ENCODE peak calls at places on chromosomes 4 and X, in eight cellular contexts. A is MM.1S, P is PC-3, Q is breast epithelium, S is prostate gland, B is cardiac muscle cell, G is WERI-Rb-1, Y is ascending aorta. F is an unnamed sample. For H3K27me3, the result is how much of the 10 kb centered on the place peaks cover.

GRCh38 chrX:74395556-74395955 is 25.7 kb upstream of the SLC16A2 start:
- DNase-seq in A (no peak), P (no peak), Q (no peak), S (no peak), B (no peak), G (no peak), Y (no peak), F (no peak)

GRCh38 chrX:77953708-77954107 is 15.7 kb downstream of the PGAM4 start:
- DNase-seq in A (no peak), P (peak), Q (no peak), S (peak), B (no peak), G (no peak), Y (no peak), F (no peak)

GRCh38 chr4:103996637-103997036 is 276.9 kb upstream of the TACR3 start:
- DNase-seq in A (no peak), P (peak), Q (no peak), S (peak), B (peak), G (peak), Y (no peak), F (peak)

GRCh38 chr4:90215286-90215685 is 88.1 kb downstream of the CCSER1 start:
- DNase-seq in A (peak), P (peak), Q (no peak), S (no peak), B (no peak), G (no peak), Y (no peak), F (no peak)

GRCh38 chrX:39609941-39610340 is 487.8 kb downstream of the BCOR start:
- DNase-seq in A (no peak), P (no peak), Q (no peak), S (no peak), B (no peak), G (no peak), Y (no peak), F (no peak)

GRCh38 chr4:73381214-73381613 is 22.9 kb upstream of the ALB start:
- DNase-seq in A (no peak), P (no peak), Q (no peak), S (no peak), B (no peak), G (no peak), Y (no peak), F (no peak)

GRCh38 chr4:536351-536972 is 37.5 kb downstream of the PIGG start:
- DNase-seq in A (no peak), P (no peak), Q (peak), S (no peak), B (no peak), G (no peak), Y (no peak), F (no peak)

GRCh38 chrX:20143539-20143938 is 1.9 kb upstream of the EIF1AX start:
- DNase-seq in A (peak), P (no peak), Q (no peak), S (no peak), B (no peak), G (no peak), Y (no peak), F (no peak)

GRCh38 chr4:10097906-10098769 is 18.5 kb downstream of the WDR1 start:
- DNase-seq in A (no peak), P (no peak), Q (no peak), S (no peak), B (no peak), G (no peak), Y (no peak), F (no peak)

GRCh38 chr4:71498002-71498401 is 159.2 kb downstream of the SLC4A4 start:
- DNase-seq in A (no peak), P (peak), Q (no peak), S (peak), B (no peak), G (no peak), Y (no peak), F (no peak)

GRCh38 chr4:87853108-87853507 is 20.3 kb downstream of the MEPE start:
- DNase-seq in A (peak), P (peak), Q (no peak), S (no peak), B (peak), G (no peak), Y (no peak), F (peak)

GRCh38 chr4:159070742-159071141 is 32.1 kb upstream of the RAPGEF2 start:
- DNase-seq in A (no peak), P (peak), Q (no peak), S (no peak), B (no peak), G (no peak), Y (no peak), F (no peak)

GRCh38 chr4:19857405-19857804 is 394.3 kb upstream of the SLIT2 start:
- DNase-seq in A (no peak), P (no peak), Q (no peak), S (no peak), B (no peak), G (no peak), Y (no peak), F (no peak)

DNA sequence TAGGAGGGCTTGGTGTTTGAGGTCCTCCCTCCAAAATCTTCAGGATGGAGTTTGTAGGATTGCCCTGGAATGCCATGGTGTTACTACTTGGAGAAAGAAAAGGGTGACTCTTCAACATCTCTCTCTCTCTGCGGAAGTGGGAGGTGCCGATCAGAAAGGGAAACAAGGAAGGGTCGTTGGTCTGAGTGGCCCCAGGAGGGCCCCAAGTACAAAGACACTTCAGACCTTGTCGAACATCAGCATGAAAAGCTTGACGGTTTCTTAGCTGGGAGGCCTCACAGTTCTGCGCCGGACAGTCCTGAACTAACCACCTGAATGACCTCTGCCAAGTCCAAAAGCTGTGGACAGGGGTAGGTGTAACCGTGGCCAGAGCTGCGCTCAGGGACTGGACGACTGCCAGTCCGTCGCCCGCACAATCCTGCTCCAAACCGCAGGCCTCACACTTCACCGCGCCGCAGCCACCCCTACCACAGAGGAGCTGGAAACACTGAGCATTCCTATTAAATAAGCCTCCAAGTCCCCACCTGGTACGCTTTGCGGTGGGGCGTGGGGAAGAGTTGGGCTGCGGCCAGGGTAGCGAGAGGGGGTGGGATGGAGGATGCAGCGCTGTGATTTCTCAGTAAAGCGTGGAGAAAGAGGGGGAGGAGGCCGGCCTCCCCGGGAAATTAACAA is 540 bp upstream of the GSX2 start:
- DNase-seq in A (no peak), P (no peak), Q (no peak), S (no peak), B (no peak), G (no peak), Y (no peak), F (peak)
- H3K27me3 ChIP-seq in A (half or more), P (half or more), Q (half or more), S (half or more), B (half or more), G (half or more), Y (under half), F (half or more)

GRCh38 chr4:41865981-41866798 is 69.0 kb upstream of the TMEM33 start:
- DNase-seq in A (no peak), P (no peak), Q (no peak), S (no peak), B (no peak), G (no peak), Y (no peak), F (peak)

GRCh38 chr4:41866799-41867677 is 68.2 kb upstream of the TMEM33 start:
- DNase-seq in A (no peak), P (no peak), Q (no peak), S (no peak), B (peak), G (no peak), Y (no peak), F (peak)

DNA sequence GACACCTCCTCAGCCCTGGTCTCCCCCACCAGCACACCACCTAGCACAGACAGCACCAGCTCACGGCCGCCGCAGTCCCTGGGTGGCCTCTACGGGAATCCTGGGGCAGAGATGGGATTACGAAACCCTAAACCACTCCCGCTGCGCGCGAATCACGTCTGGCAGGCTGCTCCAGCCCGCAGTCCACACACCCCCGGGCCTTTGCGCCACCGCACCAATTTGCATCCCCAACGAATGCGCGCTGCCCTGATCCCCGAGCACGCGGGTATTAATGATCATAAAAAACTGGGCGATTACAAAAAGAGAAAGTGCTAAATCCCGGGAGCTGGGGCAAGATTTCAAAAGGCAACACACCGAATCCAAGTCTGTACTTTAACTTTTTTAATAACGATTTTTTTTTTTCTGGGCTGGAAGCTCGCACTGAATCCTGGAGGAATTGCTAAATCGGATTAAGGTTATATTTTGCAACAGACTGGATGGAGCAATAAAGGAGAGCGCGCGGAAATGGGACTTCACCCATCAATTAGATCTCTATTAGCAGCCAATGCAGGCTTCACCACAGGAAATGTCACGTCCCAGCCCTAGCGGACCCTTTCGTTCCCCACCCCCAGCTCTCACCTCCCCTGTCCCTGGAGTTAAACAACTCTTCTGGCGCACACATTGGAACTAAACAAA is 69.8 kb upstream of the TMEM33 start:
- DNase-seq in A (no peak), P (no peak), Q (no peak), S (no peak), B (no peak), G (no peak), Y (no peak), F (peak)
- H3K27me3 ChIP-seq in A (under half), P (under half), Q (under half), S (under half), B (half or more), G (under half), Y (under half), F (half or more)

GRCh38 chr4:168622600-168622999 is 125.7 kb downstream of the PALLD start:
- DNase-seq in A (no peak), P (no peak), Q (no peak), S (no peak), B (no peak), G (no peak), Y (no peak), F (no peak)

GRCh38 chr4:168618577-168619265 is 121.9 kb downstream of the PALLD start:
- DNase-seq in A (no peak), P (peak), Q (no peak), S (no peak), B (no peak), G (no peak), Y (no peak), F (no peak)

GRCh38 chr4:168621806-168622589 is 125.1 kb downstream of the PALLD start:
- DNase-seq in A (no peak), P (no peak), Q (no peak), S (no peak), B (no peak), G (no peak), Y (no peak), F (no peak)

GRCh38 chr4:168623011-168623410 is 126.2 kb downstream of the PALLD start:
- DNase-seq in A (no peak), P (no peak), Q (no peak), S (no peak), B (no peak), G (no peak), Y (no peak), F (no peak)

GRCh38 chr4:168619266-168619631 is 122.4 kb downstream of the PALLD start:
- DNase-seq in A (no peak), P (peak), Q (no peak), S (no peak), B (peak), G (no peak), Y (no peak), F (no peak)
- H3K27me3 ChIP-seq in A (under half), P (under half), Q (under half), S (under half), B (under half), G (under half), Y (under half), F (under half)

GRCh38 chrX:108735680-108736508 is 469 bp downstream of the IRS4 start:
- DNase-seq in A (no peak), P (no peak), Q (no peak), S (no peak), B (peak), G (no peak), Y (no peak), F (peak)
- H3K27me3 ChIP-seq in A (under half), P (half or more), Q (half or more), S (under half), B (half or more), G (half or more), Y (under half), F (under half)